ENCODE peak calls at places on chromosome 1, in ten cellular contexts. One of them, this sample, is unnamed.

GRCh38 chr1:185483647-185484450 is 166.8 kb upstream of the IVNS1ABP start:
- ATAC-seq in RWPE2: peak
- ATAC-seq in naive B cell: no peak
- ATAC-seq in left lung: peak
- ATAC-seq in activated B cell treated with CpG ODN at 0.5 μM for 24 hours: no peak
- ATAC-seq in stimulated activated naive CD8-positive, alpha-beta T cell treated with anti-CD3 and anti-CD28 coated beads, Interleukin-15, amount 100 ng/mL, for 72 hours: no peak
- ATAC-seq in DND-41: no peak
- ATAC-seq in left cardiac atrium: peak
- ATAC-seq in SK-N-SH treated with all-trans-retinoic acid at 6 μM for 48 hours: peak
- ATAC-seq in activated naive CD8-positive, alpha-beta T cell treated with anti-CD3 and anti-CD28 coated beads, Interleukin-2, amount 10 ng/mL, durations not matched to agents 7 days and 5 days: no peak
- ATAC-seq in this sample: no peak

GRCh38 chr1:21670956-21671902 is 2.1 kb upstream of the RAP1GAP start:
- ATAC-seq in left cardiac atrium: no peak
- ATAC-seq in activated naive CD8-positive, alpha-beta T cell treated with anti-CD3 and anti-CD28 coated beads, Interleukin-2, amount 10 ng/mL, durations not matched to agents 7 days and 5 days: no peak
- ATAC-seq in left lung: no peak
- ATAC-seq in activated B cell treated with CpG ODN at 0.5 μM for 24 hours: no peak
- ATAC-seq in stimulated activated naive CD8-positive, alpha-beta T cell treated with anti-CD3 and anti-CD28 coated beads, Interleukin-15, amount 100 ng/mL, for 72 hours: no peak
- ATAC-seq in naive B cell: no peak
- ATAC-seq in RWPE2: peak
- ATAC-seq in SK-N-SH treated with all-trans-retinoic acid at 6 μM for 48 hours: no peak
- ATAC-seq in DND-41: no peak
- ATAC-seq in this sample: no peak

GRCh38 chr1:58898739-58899580 is 115.1 kb upstream of the JUN start:
- ATAC-seq in naive B cell: no peak
- ATAC-seq in stimulated activated naive CD8-positive, alpha-beta T cell treated with anti-CD3 and anti-CD28 coated beads, Interleukin-15, amount 100 ng/mL, for 72 hours: no peak
- ATAC-seq in activated naive CD8-positive, alpha-beta T cell treated with anti-CD3 and anti-CD28 coated beads, Interleukin-2, amount 10 ng/mL, durations not matched to agents 7 days and 5 days: no peak
- ATAC-seq in RWPE2: no peak
- ATAC-seq in DND-41: no peak
- ATAC-seq in activated B cell treated with CpG ODN at 0.5 μM for 24 hours: no peak
- ATAC-seq in left lung: no peak
- ATAC-seq in SK-N-SH treated with all-trans-retinoic acid at 6 μM for 48 hours: no peak
- ATAC-seq in left cardiac atrium: peak
- ATAC-seq in this sample: no peak

GRCh38 chr1:150807674-150808073 is 386 bp downstream of the CTSK start:
- ATAC-seq in RWPE2: no peak
- ATAC-seq in naive B cell: no peak
- ATAC-seq in stimulated activated naive CD8-positive, alpha-beta T cell treated with anti-CD3 and anti-CD28 coated beads, Interleukin-15, amount 100 ng/mL, for 72 hours: no peak
- ATAC-seq in activated B cell treated with CpG ODN at 0.5 μM for 24 hours: no peak
- ATAC-seq in SK-N-SH treated with all-trans-retinoic acid at 6 μM for 48 hours: peak
- ATAC-seq in left lung: peak
- ATAC-seq in left cardiac atrium: no peak
- ATAC-seq in DND-41: no peak
- ATAC-seq in activated naive CD8-positive, alpha-beta T cell treated with anti-CD3 and anti-CD28 coated beads, Interleukin-2, amount 10 ng/mL, durations not matched to agents 7 days and 5 days: peak
- ATAC-seq in this sample: no peak

GRCh38 chr1:10771789-10772188 is 24.7 kb downstream of the CASZ1 start:
- ATAC-seq in naive B cell: no peak
- ATAC-seq in left lung: no peak
- ATAC-seq in left cardiac atrium: no peak
- ATAC-seq in activated naive CD8-positive, alpha-beta T cell treated with anti-CD3 and anti-CD28 coated beads, Interleukin-2, amount 10 ng/mL, durations not matched to agents 7 days and 5 days: no peak
- ATAC-seq in SK-N-SH treated with all-trans-retinoic acid at 6 μM for 48 hours: no peak
- ATAC-seq in stimulated activated naive CD8-positive, alpha-beta T cell treated with anti-CD3 and anti-CD28 coated beads, Interleukin-15, amount 100 ng/mL, for 72 hours: no peak
- ATAC-seq in RWPE2: no peak
- ATAC-seq in activated B cell treated with CpG ODN at 0.5 μM for 24 hours: no peak
- ATAC-seq in DND-41: no peak
- ATAC-seq in this sample: no peak

GRCh38 chr1:115648717-115649691 is 7.2 kb downstream of the VANGL1 start:
- ATAC-seq in RWPE2: no peak
- ATAC-seq in DND-41: peak
- ATAC-seq in naive B cell: no peak
- ATAC-seq in activated B cell treated with CpG ODN at 0.5 μM for 24 hours: no peak
- ATAC-seq in left lung: no peak
- ATAC-seq in SK-N-SH treated with all-trans-retinoic acid at 6 μM for 48 hours: peak
- ATAC-seq in activated naive CD8-positive, alpha-beta T cell treated with anti-CD3 and anti-CD28 coated beads, Interleukin-2, amount 10 ng/mL, durations not matched to agents 7 days and 5 days: peak
- ATAC-seq in left cardiac atrium: peak
- ATAC-seq in stimulated activated naive CD8-positive, alpha-beta T cell treated with anti-CD3 and anti-CD28 coated beads, Interleukin-15, amount 100 ng/mL, for 72 hours: peak
- ATAC-seq in this sample: peak

GRCh38 chr1:42142894-42143675 is 10.1 kb upstream of the GUCA2B start:
- ATAC-seq in activated naive CD8-positive, alpha-beta T cell treated with anti-CD3 and anti-CD28 coated beads, Interleukin-2, amount 10 ng/mL, durations not matched to agents 7 days and 5 days: no peak
- ATAC-seq in DND-41: peak
- ATAC-seq in SK-N-SH treated with all-trans-retinoic acid at 6 μM for 48 hours: no peak
- ATAC-seq in left cardiac atrium: no peak
- ATAC-seq in stimulated activated naive CD8-positive, alpha-beta T cell treated with anti-CD3 and anti-CD28 coated beads, Interleukin-15, amount 100 ng/mL, for 72 hours: no peak
- ATAC-seq in RWPE2: peak
- ATAC-seq in activated B cell treated with CpG ODN at 0.5 μM for 24 hours: no peak
- ATAC-seq in naive B cell: no peak
- ATAC-seq in left lung: peak
- ATAC-seq in this sample: no peak

GRCh38 chr1:39250460-39251240 is 46.2 kb downstream of the MACF1 start:
- ATAC-seq in left lung: no peak
- ATAC-seq in left cardiac atrium: no peak
- ATAC-seq in stimulated activated naive CD8-positive, alpha-beta T cell treated with anti-CD3 and anti-CD28 coated beads, Interleukin-15, amount 100 ng/mL, for 72 hours: no peak
- ATAC-seq in DND-41: no peak
- ATAC-seq in activated naive CD8-positive, alpha-beta T cell treated with anti-CD3 and anti-CD28 coated beads, Interleukin-2, amount 10 ng/mL, durations not matched to agents 7 days and 5 days: no peak
- ATAC-seq in naive B cell: no peak
- ATAC-seq in RWPE2: peak
- ATAC-seq in activated B cell treated with CpG ODN at 0.5 μM for 24 hours: no peak
- ATAC-seq in SK-N-SH treated with all-trans-retinoic acid at 6 μM for 48 hours: no peak
- ATAC-seq in this sample: peak

GRCh38 chr1:69320679-69321310 is 246.9 kb upstream of the LRRC7 start:
- ATAC-seq in left cardiac atrium: no peak
- ATAC-seq in SK-N-SH treated with all-trans-retinoic acid at 6 μM for 48 hours: no peak
- ATAC-seq in naive B cell: peak
- ATAC-seq in activated B cell treated with CpG ODN at 0.5 μM for 24 hours: no peak
- ATAC-seq in DND-41: no peak
- ATAC-seq in RWPE2: no peak
- ATAC-seq in left lung: no peak
- ATAC-seq in activated naive CD8-positive, alpha-beta T cell treated with anti-CD3 and anti-CD28 coated beads, Interleukin-2, amount 10 ng/mL, durations not matched to agents 7 days and 5 days: no peak
- ATAC-seq in stimulated activated naive CD8-positive, alpha-beta T cell treated with anti-CD3 and anti-CD28 coated beads, Interleukin-15, amount 100 ng/mL, for 72 hours: no peak
- ATAC-seq in this sample: no peak

GRCh38 chr1:204684551-204685235 is 845 bp downstream of the LRRN2 start:
- ATAC-seq in activated naive CD8-positive, alpha-beta T cell treated with anti-CD3 and anti-CD28 coated beads, Interleukin-2, amount 10 ng/mL, durations not matched to agents 7 days and 5 days: peak
- ATAC-seq in stimulated activated naive CD8-positive, alpha-beta T cell treated with anti-CD3 and anti-CD28 coated beads, Interleukin-15, amount 100 ng/mL, for 72 hours: peak
- ATAC-seq in naive B cell: no peak
- ATAC-seq in left cardiac atrium: peak
- ATAC-seq in activated B cell treated with CpG ODN at 0.5 μM for 24 hours: no peak
- ATAC-seq in left lung: peak
- ATAC-seq in SK-N-SH treated with all-trans-retinoic acid at 6 μM for 48 hours: no peak
- ATAC-seq in DND-41: no peak
- ATAC-seq in RWPE2: peak
- ATAC-seq in this sample: peak

GRCh38 chr1:19689856-19690255 is 25.2 kb downstream of the HTR6 start:
- ATAC-seq in left cardiac atrium: no peak
- ATAC-seq in activated B cell treated with CpG ODN at 0.5 μM for 24 hours: no peak
- ATAC-seq in activated naive CD8-positive, alpha-beta T cell treated with anti-CD3 and anti-CD28 coated beads, Interleukin-2, amount 10 ng/mL, durations not matched to agents 7 days and 5 days: no peak
- ATAC-seq in DND-41: no peak
- ATAC-seq in naive B cell: no peak
- ATAC-seq in RWPE2: no peak
- ATAC-seq in SK-N-SH treated with all-trans-retinoic acid at 6 μM for 48 hours: no peak
- ATAC-seq in left lung: no peak
- ATAC-seq in stimulated activated naive CD8-positive, alpha-beta T cell treated with anti-CD3 and anti-CD28 coated beads, Interleukin-15, amount 100 ng/mL, for 72 hours: no peak
- ATAC-seq in this sample: peak

GRCh38 chr1:71193153-71193552 is 112.3 kb upstream of the ZRANB2 start:
- ATAC-seq in SK-N-SH treated with all-trans-retinoic acid at 6 μM for 48 hours: no peak
- ATAC-seq in naive B cell: no peak
- ATAC-seq in left lung: no peak
- ATAC-seq in left cardiac atrium: peak
- ATAC-seq in activated B cell treated with CpG ODN at 0.5 μM for 24 hours: no peak
- ATAC-seq in RWPE2: no peak
- ATAC-seq in stimulated activated naive CD8-positive, alpha-beta T cell treated with anti-CD3 and anti-CD28 coated beads, Interleukin-15, amount 100 ng/mL, for 72 hours: no peak
- ATAC-seq in activated naive CD8-positive, alpha-beta T cell treated with anti-CD3 and anti-CD28 coated beads, Interleukin-2, amount 10 ng/mL, durations not matched to agents 7 days and 5 days: no peak
- ATAC-seq in DND-41: no peak
- ATAC-seq in this sample: no peak

GRCh38 chr1:214550339-214551051 is 907 bp downstream of the PTPN14 start:
- ATAC-seq in activated B cell treated with CpG ODN at 0.5 μM for 24 hours: no peak
- ATAC-seq in RWPE2: peak
- ATAC-seq in left cardiac atrium: no peak
- ATAC-seq in left lung: peak
- ATAC-seq in naive B cell: no peak
- ATAC-seq in activated naive CD8-positive, alpha-beta T cell treated with anti-CD3 and anti-CD28 coated beads, Interleukin-2, amount 10 ng/mL, durations not matched to agents 7 days and 5 days: no peak
- ATAC-seq in stimulated activated naive CD8-positive, alpha-beta T cell treated with anti-CD3 and anti-CD28 coated beads, Interleukin-15, amount 100 ng/mL, for 72 hours: no peak
- ATAC-seq in DND-41: no peak
- ATAC-seq in SK-N-SH treated with all-trans-retinoic acid at 6 μM for 48 hours: no peak
- ATAC-seq in this sample: no peak

GRCh38 chr1:32972814-32973428 is 8.3 kb upstream of the RNF19B start:
- ATAC-seq in naive B cell: no peak
- ATAC-seq in DND-41: no peak
- ATAC-seq in left lung: peak
- ATAC-seq in activated naive CD8-positive, alpha-beta T cell treated with anti-CD3 and anti-CD28 coated beads, Interleukin-2, amount 10 ng/mL, durations not matched to agents 7 days and 5 days: peak
- ATAC-seq in left cardiac atrium: peak
- ATAC-seq in RWPE2: peak
- ATAC-seq in stimulated activated naive CD8-positive, alpha-beta T cell treated with anti-CD3 and anti-CD28 coated beads, Interleukin-15, amount 100 ng/mL, for 72 hours: peak
- ATAC-seq in activated B cell treated with CpG ODN at 0.5 μM for 24 hours: peak
- ATAC-seq in SK-N-SH treated with all-trans-retinoic acid at 6 μM for 48 hours: peak
- ATAC-seq in this sample: peak

GRCh38 chr1:31923905-31924304 is 14.3 kb downstream of the PTP4A2 start:
- ATAC-seq in activated naive CD8-positive, alpha-beta T cell treated with anti-CD3 and anti-CD28 coated beads, Interleukin-2, amount 10 ng/mL, durations not matched to agents 7 days and 5 days: no peak
- ATAC-seq in naive B cell: no peak
- ATAC-seq in RWPE2: no peak
- ATAC-seq in left cardiac atrium: no peak
- ATAC-seq in activated B cell treated with CpG ODN at 0.5 μM for 24 hours: no peak
- ATAC-seq in DND-41: no peak
- ATAC-seq in stimulated activated naive CD8-positive, alpha-beta T cell treated with anti-CD3 and anti-CD28 coated beads, Interleukin-15, amount 100 ng/mL, for 72 hours: no peak
- ATAC-seq in SK-N-SH treated with all-trans-retinoic acid at 6 μM for 48 hours: no peak
- ATAC-seq in left lung: no peak
- ATAC-seq in this sample: no peak

GRCh38 chr1:235429143-235429542 is 61.9 kb downstream of the TBCE start:
- ATAC-seq in naive B cell: no peak
- ATAC-seq in stimulated activated naive CD8-positive, alpha-beta T cell treated with anti-CD3 and anti-CD28 coated beads, Interleukin-15, amount 100 ng/mL, for 72 hours: no peak
- ATAC-seq in left lung: no peak
- ATAC-seq in DND-41: no peak
- ATAC-seq in left cardiac atrium: no peak
- ATAC-seq in RWPE2: no peak
- ATAC-seq in activated naive CD8-positive, alpha-beta T cell treated with anti-CD3 and anti-CD28 coated beads, Interleukin-2, amount 10 ng/mL, durations not matched to agents 7 days and 5 days: no peak
- ATAC-seq in activated B cell treated with CpG ODN at 0.5 μM for 24 hours: no peak
- ATAC-seq in SK-N-SH treated with all-trans-retinoic acid at 6 μM for 48 hours: peak
- ATAC-seq in this sample: no peak

GRCh38 chr1:25800538-25801377 is 765 bp downstream of the SELENON start:
- ATAC-seq in left cardiac atrium: peak
- ATAC-seq in stimulated activated naive CD8-positive, alpha-beta T cell treated with anti-CD3 and anti-CD28 coated beads, Interleukin-15, amount 100 ng/mL, for 72 hours: no peak
- ATAC-seq in activated naive CD8-positive, alpha-beta T cell treated with anti-CD3 and anti-CD28 coated beads, Interleukin-2, amount 10 ng/mL, durations not matched to agents 7 days and 5 days: peak
- ATAC-seq in naive B cell: no peak
- ATAC-seq in left lung: no peak
- ATAC-seq in activated B cell treated with CpG ODN at 0.5 μM for 24 hours: no peak
- ATAC-seq in SK-N-SH treated with all-trans-retinoic acid at 6 μM for 48 hours: peak
- ATAC-seq in RWPE2: no peak
- ATAC-seq in DND-41: peak
- ATAC-seq in this sample: no peak

GRCh38 chr1:235993652-235994051 is 71.2 kb downstream of the NID1 start:
- ATAC-seq in left cardiac atrium: no peak
- ATAC-seq in activated B cell treated with CpG ODN at 0.5 μM for 24 hours: no peak
- ATAC-seq in activated naive CD8-positive, alpha-beta T cell treated with anti-CD3 and anti-CD28 coated beads, Interleukin-2, amount 10 ng/mL, durations not matched to agents 7 days and 5 days: no peak
- ATAC-seq in left lung: no peak
- ATAC-seq in RWPE2: no peak
- ATAC-seq in DND-41: no peak
- ATAC-seq in stimulated activated naive CD8-positive, alpha-beta T cell treated with anti-CD3 and anti-CD28 coated beads, Interleukin-15, amount 100 ng/mL, for 72 hours: peak
- ATAC-seq in SK-N-SH treated with all-trans-retinoic acid at 6 μM for 48 hours: no peak
- ATAC-seq in naive B cell: no peak
- ATAC-seq in this sample: no peak

GRCh38 chr1:93659805-93660479 is 21.7 kb downstream of the BCAR3 start:
- ATAC-seq in activated naive CD8-positive, alpha-beta T cell treated with anti-CD3 and anti-CD28 coated beads, Interleukin-2, amount 10 ng/mL, durations not matched to agents 7 days and 5 days: no peak
- ATAC-seq in SK-N-SH treated with all-trans-retinoic acid at 6 μM for 48 hours: peak
- ATAC-seq in stimulated activated naive CD8-positive, alpha-beta T cell treated with anti-CD3 and anti-CD28 coated beads, Interleukin-15, amount 100 ng/mL, for 72 hours: no peak
- ATAC-seq in RWPE2: no peak
- ATAC-seq in activated B cell treated with CpG ODN at 0.5 μM for 24 hours: no peak
- ATAC-seq in left cardiac atrium: peak
- ATAC-seq in naive B cell: no peak
- ATAC-seq in left lung: no peak
- ATAC-seq in DND-41: no peak
- ATAC-seq in this sample: no peak

GRCh38 chr1:202835548-202836072 is 24.9 kb downstream of the PCAT6 start:
- ATAC-seq in left cardiac atrium: no peak
- ATAC-seq in DND-41: peak
- ATAC-seq in activated naive CD8-positive, alpha-beta T cell treated with anti-CD3 and anti-CD28 coated beads, Interleukin-2, amount 10 ng/mL, durations not matched to agents 7 days and 5 days: peak
- ATAC-seq in SK-N-SH treated with all-trans-retinoic acid at 6 μM for 48 hours: peak
- ATAC-seq in stimulated activated naive CD8-positive, alpha-beta T cell treated with anti-CD3 and anti-CD28 coated beads, Interleukin-15, amount 100 ng/mL, for 72 hours: peak
- ATAC-seq in activated B cell treated with CpG ODN at 0.5 μM for 24 hours: no peak
- ATAC-seq in RWPE2: no peak
- ATAC-seq in left lung: no peak
- ATAC-seq in naive B cell: peak
- ATAC-seq in this sample: peak

GRCh38 chr1:40049745-40050144 is 9.2 kb downstream of the CAP1 start:
- ATAC-seq in SK-N-SH treated with all-trans-retinoic acid at 6 μM for 48 hours: no peak
- ATAC-seq in activated naive CD8-positive, alpha-beta T cell treated with anti-CD3 and anti-CD28 coated beads, Interleukin-2, amount 10 ng/mL, durations not matched to agents 7 days and 5 days: peak
- ATAC-seq in activated B cell treated with CpG ODN at 0.5 μM for 24 hours: no peak
- ATAC-seq in naive B cell: no peak
- ATAC-seq in left lung: peak
- ATAC-seq in left cardiac atrium: peak
- ATAC-seq in stimulated activated naive CD8-positive, alpha-beta T cell treated with anti-CD3 and anti-CD28 coated beads, Interleukin-15, amount 100 ng/mL, for 72 hours: peak
- ATAC-seq in RWPE2: peak
- ATAC-seq in DND-41: no peak
- ATAC-seq in this sample: peak

GRCh38 chr1:211559222-211560010 is 19.5 kb downstream of the SLC30A1 start:
- ATAC-seq in left lung: no peak
- ATAC-seq in SK-N-SH treated with all-trans-retinoic acid at 6 μM for 48 hours: no peak
- ATAC-seq in left cardiac atrium: no peak
- ATAC-seq in RWPE2: no peak
- ATAC-seq in stimulated activated naive CD8-positive, alpha-beta T cell treated with anti-CD3 and anti-CD28 coated beads, Interleukin-15, amount 100 ng/mL, for 72 hours: no peak
- ATAC-seq in DND-41: no peak
- ATAC-seq in activated naive CD8-positive, alpha-beta T cell treated with anti-CD3 and anti-CD28 coated beads, Interleukin-2, amount 10 ng/mL, durations not matched to agents 7 days and 5 days: no peak
- ATAC-seq in activated B cell treated with CpG ODN at 0.5 μM for 24 hours: no peak
- ATAC-seq in naive B cell: no peak
- ATAC-seq in this sample: no peak

GRCh38 chr1:41239988-41240610 is 2.0 kb downstream of the SCMH1 start:
- ATAC-seq in stimulated activated naive CD8-positive, alpha-beta T cell treated with anti-CD3 and anti-CD28 coated beads, Interleukin-15, amount 100 ng/mL, for 72 hours: no peak
- ATAC-seq in RWPE2: peak
- ATAC-seq in left lung: peak
- ATAC-seq in SK-N-SH treated with all-trans-retinoic acid at 6 μM for 48 hours: peak
- ATAC-seq in left cardiac atrium: no peak
- ATAC-seq in activated naive CD8-positive, alpha-beta T cell treated with anti-CD3 and anti-CD28 coated beads, Interleukin-2, amount 10 ng/mL, durations not matched to agents 7 days and 5 days: peak
- ATAC-seq in naive B cell: peak
- ATAC-seq in activated B cell treated with CpG ODN at 0.5 μM for 24 hours: no peak
- ATAC-seq in DND-41: peak
- ATAC-seq in this sample: no peak

GRCh38 chr1:20234761-20235540 is 48.6 kb upstream of the PLA2G2C start:
- ATAC-seq in left lung: no peak
- ATAC-seq in SK-N-SH treated with all-trans-retinoic acid at 6 μM for 48 hours: no peak
- ATAC-seq in activated naive CD8-positive, alpha-beta T cell treated with anti-CD3 and anti-CD28 coated beads, Interleukin-2, amount 10 ng/mL, durations not matched to agents 7 days and 5 days: no peak
- ATAC-seq in activated B cell treated with CpG ODN at 0.5 μM for 24 hours: no peak
- ATAC-seq in RWPE2: no peak
- ATAC-seq in stimulated activated naive CD8-positive, alpha-beta T cell treated with anti-CD3 and anti-CD28 coated beads, Interleukin-15, amount 100 ng/mL, for 72 hours: no peak
- ATAC-seq in left cardiac atrium: no peak
- ATAC-seq in naive B cell: no peak
- ATAC-seq in DND-41: no peak
- ATAC-seq in this sample: peak

GRCh38 chr1:3702990-3703728 is 49.1 kb upstream of the CCDC27 start:
- ATAC-seq in activated B cell treated with CpG ODN at 0.5 μM for 24 hours: no peak
- ATAC-seq in SK-N-SH treated with all-trans-retinoic acid at 6 μM for 48 hours: peak
- ATAC-seq in left cardiac atrium: no peak
- ATAC-seq in left lung: peak
- ATAC-seq in DND-41: no peak
- ATAC-seq in stimulated activated naive CD8-positive, alpha-beta T cell treated with anti-CD3 and anti-CD28 coated beads, Interleukin-15, amount 100 ng/mL, for 72 hours: no peak
- ATAC-seq in RWPE2: peak
- ATAC-seq in activated naive CD8-positive, alpha-beta T cell treated with anti-CD3 and anti-CD28 coated beads, Interleukin-2, amount 10 ng/mL, durations not matched to agents 7 days and 5 days: no peak
- ATAC-seq in naive B cell: no peak
- ATAC-seq in this sample: no peak

GRCh38 chr1:155840391-155840790 is 16.6 kb downstream of the GON4L start:
- ATAC-seq in left cardiac atrium: no peak
- ATAC-seq in activated B cell treated with CpG ODN at 0.5 μM for 24 hours: no peak
- ATAC-seq in DND-41: no peak
- ATAC-seq in RWPE2: no peak
- ATAC-seq in activated naive CD8-positive, alpha-beta T cell treated with anti-CD3 and anti-CD28 coated beads, Interleukin-2, amount 10 ng/mL, durations not matched to agents 7 days and 5 days: no peak
- ATAC-seq in SK-N-SH treated with all-trans-retinoic acid at 6 μM for 48 hours: no peak
- ATAC-seq in naive B cell: no peak
- ATAC-seq in stimulated activated naive CD8-positive, alpha-beta T cell treated with anti-CD3 and anti-CD28 coated beads, Interleukin-15, amount 100 ng/mL, for 72 hours: no peak
- ATAC-seq in left lung: no peak
- ATAC-seq in this sample: no peak

GRCh38 chr1:156070523-156070922 is 9.6 kb downstream of the RAB25 start:
- ATAC-seq in naive B cell: no peak
- ATAC-seq in stimulated activated naive CD8-positive, alpha-beta T cell treated with anti-CD3 and anti-CD28 coated beads, Interleukin-15, amount 100 ng/mL, for 72 hours: no peak
- ATAC-seq in left lung: no peak
- ATAC-seq in activated naive CD8-positive, alpha-beta T cell treated with anti-CD3 and anti-CD28 coated beads, Interleukin-2, amount 10 ng/mL, durations not matched to agents 7 days and 5 days: no peak
- ATAC-seq in SK-N-SH treated with all-trans-retinoic acid at 6 μM for 48 hours: peak
- ATAC-seq in activated B cell treated with CpG ODN at 0.5 μM for 24 hours: no peak
- ATAC-seq in DND-41: no peak
- ATAC-seq in left cardiac atrium: peak
- ATAC-seq in RWPE2: no peak
- ATAC-seq in this sample: no peak